ENCODE peak calls at places on chromosomes 3 and 15, in seven cellular contexts. L, W, Y, A, O, S and E are unnamed samples.

GRCh38 chr3:192641911-192642310 is 85.4 kb downstream of the FGF12 start:
- DNase-seq in Y (no peak), S (no peak), W (no peak), O (no peak), L (no peak), A (no peak), E (no peak)

GRCh38 chr15:69806287-69806915 is 291.3 kb downstream of the TLE3 start:
- DNase-seq in A (no peak), O (no peak), S (no peak), W (no peak), L (no peak), Y (no peak), E (no peak)

GRCh38 chr3:155352900-155353490 is 59.5 kb upstream of the STRIT1 start:
- DNase-seq in Y (peak), W (peak), O (no peak), S (no peak), L (no peak), A (peak), E (no peak)

GRCh38 chr15:32822739-32823138 is 104.9 kb downstream of the GREM1 start:
- DNase-seq in S (no peak), A (no peak), L (no peak), Y (no peak), W (no peak), O (no peak), E (no peak)

GRCh38 chr15:73022156-73022555 is 30.1 kb upstream of the NEO1 start:
- DNase-seq in O (peak), A (peak), L (no peak), S (no peak), W (no peak), Y (no peak), E (no peak)

GRCh38 chr15:90295270-90295648 is 29.8 kb downstream of the NGRN start:
- DNase-seq in S (no peak), Y (no peak), L (no peak), W (no peak), O (no peak), A (no peak), E (no peak)

GRCh38 chr3:189588061-189588817 is 43.0 kb upstream of the TP63 start:
- DNase-seq in Y (no peak), L (no peak), W (no peak), S (no peak), O (peak), A (no peak), E (no peak)

GRCh38 chr3:46297658-46298423 is 55.6 kb downstream of the CCR3 start:
- DNase-seq in S (no peak), O (no peak), A (peak), L (no peak), Y (no peak), W (no peak), E (no peak)

GRCh38 chr15:67063689-67064606 is 1.5 kb upstream of the SMAD3 start:
- DNase-seq in A (no peak), W (no peak), Y (no peak), L (no peak), O (no peak), S (no peak), E (no peak)